ENCODE peak calls at places on chromosomes 12 and 14, in nine cellular contexts. One of them, this sample, is unnamed. For H3K36me3 and H3K4me1, the result is how much of the 10 kb centered on the place peaks cover.

GRCh38 chr12:6463211-6463610 is 7.3 kb downstream of the VAMP1 start:
- DNase-seq in spleen: no peak
- DNase-seq in psoas muscle: no peak
- DNase-seq in NT2/D1: no peak
- DNase-seq in ovary: no peak
- DNase-seq in testis: no peak
- DNase-seq in gastrocnemius medialis: no peak
- DNase-seq in stomach: no peak
- DNase-seq in CD8-positive, alpha-beta memory T cell: no peak
- DNase-seq in this sample: no peak

GRCh38 chr14:93081875-93082570 is 33.7 kb downstream of the ITPK1 start:
- DNase-seq in spleen: no peak
- DNase-seq in CD8-positive, alpha-beta memory T cell: no peak
- DNase-seq in stomach: no peak
- DNase-seq in testis: no peak
- DNase-seq in gastrocnemius medialis: no peak
- DNase-seq in NT2/D1: no peak
- DNase-seq in psoas muscle: no peak
- DNase-seq in ovary: no peak
- DNase-seq in this sample: peak

GRCh38 chr14:70118064-70118463 is 70.7 kb downstream of the SLC8A3 start:
- DNase-seq in testis: no peak
- DNase-seq in ovary: no peak
- DNase-seq in stomach: no peak
- DNase-seq in CD8-positive, alpha-beta memory T cell: no peak
- DNase-seq in spleen: no peak
- DNase-seq in gastrocnemius medialis: no peak
- DNase-seq in NT2/D1: no peak
- DNase-seq in psoas muscle: no peak
- DNase-seq in this sample: no peak

GRCh38 chr12:93908846-93909592 is 231.8 kb downstream of the CRADD start:
- DNase-seq in gastrocnemius medialis: no peak
- DNase-seq in NT2/D1: no peak
- DNase-seq in ovary: no peak
- DNase-seq in testis: no peak
- DNase-seq in spleen: no peak
- DNase-seq in CD8-positive, alpha-beta memory T cell: no peak
- DNase-seq in stomach: no peak
- DNase-seq in psoas muscle: no peak
- DNase-seq in this sample: no peak

GRCh38 chr14:91255820-91256219 is 11.3 kb upstream of the GPR68 start:
- DNase-seq in gastrocnemius medialis: no peak
- DNase-seq in CD8-positive, alpha-beta memory T cell: no peak
- DNase-seq in NT2/D1: no peak
- DNase-seq in spleen: no peak
- DNase-seq in stomach: no peak
- DNase-seq in testis: no peak
- DNase-seq in psoas muscle: no peak
- DNase-seq in ovary: no peak
- DNase-seq in this sample: no peak

GRCh38 chr12:13425766-13426165 is 229.2 kb downstream of the EMP1 start:
- DNase-seq in NT2/D1: no peak
- DNase-seq in stomach: no peak
- DNase-seq in spleen: no peak
- DNase-seq in gastrocnemius medialis: no peak
- DNase-seq in CD8-positive, alpha-beta memory T cell: no peak
- DNase-seq in ovary: no peak
- DNase-seq in testis: no peak
- DNase-seq in psoas muscle: no peak
- DNase-seq in this sample: peak

GRCh38 chr14:74582910-74583581 is 29.0 kb downstream of the LTBP2 start:
- DNase-seq in CD8-positive, alpha-beta memory T cell: no peak
- DNase-seq in psoas muscle: peak
- DNase-seq in spleen: peak
- DNase-seq in gastrocnemius medialis: peak
- DNase-seq in ovary: no peak
- DNase-seq in NT2/D1: no peak
- DNase-seq in stomach: peak
- DNase-seq in testis: no peak
- DNase-seq in this sample: peak

GRCh38 chr12:62933220-62933870 is 1.6 kb downstream of the PPM1H start:
- DNase-seq in CD8-positive, alpha-beta memory T cell: no peak
- DNase-seq in testis: peak
- DNase-seq in ovary: no peak
- DNase-seq in NT2/D1: no peak
- DNase-seq in spleen: no peak
- DNase-seq in stomach: peak
- DNase-seq in psoas muscle: peak
- DNase-seq in gastrocnemius medialis: no peak
- DNase-seq in this sample: no peak

GRCh38 chr14:45254771-45255170 is 1.8 kb upstream of the MIS18BP1 start:
- DNase-seq in psoas muscle: no peak
- DNase-seq in CD8-positive, alpha-beta memory T cell: no peak
- DNase-seq in ovary: no peak
- DNase-seq in gastrocnemius medialis: no peak
- DNase-seq in stomach: no peak
- DNase-seq in NT2/D1: no peak
- DNase-seq in spleen: no peak
- DNase-seq in testis: no peak
- DNase-seq in this sample: no peak

DNA sequence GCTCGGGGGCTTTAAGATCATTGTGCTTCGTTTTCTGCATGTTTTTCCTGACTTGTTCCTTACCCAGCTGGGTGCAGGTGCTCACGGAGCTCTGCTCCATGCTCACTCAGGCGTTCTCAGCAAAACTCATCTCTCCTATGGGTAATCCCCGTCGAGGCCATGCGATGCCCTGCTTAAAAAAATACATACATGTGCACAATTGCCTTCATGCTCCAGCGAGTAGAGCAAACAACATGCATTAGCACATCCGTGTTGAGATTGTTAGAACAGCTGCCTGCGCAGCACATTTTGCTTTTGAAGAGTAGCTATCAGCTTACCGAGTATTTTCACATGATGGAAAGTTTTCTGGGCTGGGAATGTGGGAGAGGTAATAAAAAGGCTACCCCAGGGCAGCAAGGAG is 16.2 kb downstream of the AACS start:
- DNase-seq in ovary: no peak
- DNase-seq in spleen: no peak
- DNase-seq in CD8-positive, alpha-beta memory T cell: no peak
- DNase-seq in testis: no peak
- DNase-seq in NT2/D1: no peak
- DNase-seq in gastrocnemius medialis: no peak
- DNase-seq in stomach: no peak
- DNase-seq in psoas muscle: peak
- DNase-seq in this sample: no peak
- H3K36me3 ChIP-seq in ovary: under half
- H3K36me3 ChIP-seq in spleen: under half
- H3K36me3 ChIP-seq in CD8-positive, alpha-beta memory T cell: under half
- H3K36me3 ChIP-seq in testis: under half
- H3K36me3 ChIP-seq in NT2/D1: half or more
- H3K36me3 ChIP-seq in gastrocnemius medialis: under half
- H3K36me3 ChIP-seq in stomach: half or more
- H3K36me3 ChIP-seq in psoas muscle: under half
- H3K36me3 ChIP-seq in this sample: under half

GRCh38 chr14:68519788-68520187 is 273.1 kb downstream of the ZFP36L1 start:
- DNase-seq in ovary: no peak
- DNase-seq in gastrocnemius medialis: no peak
- DNase-seq in stomach: no peak
- DNase-seq in psoas muscle: no peak
- DNase-seq in spleen: no peak
- DNase-seq in CD8-positive, alpha-beta memory T cell: no peak
- DNase-seq in NT2/D1: no peak
- DNase-seq in testis: no peak
- DNase-seq in this sample: no peak
- H3K4me1 ChIP-seq in ovary: under half
- H3K4me1 ChIP-seq in gastrocnemius medialis: half or more
- H3K4me1 ChIP-seq in stomach: under half
- H3K4me1 ChIP-seq in psoas muscle: under half
- H3K4me1 ChIP-seq in spleen: under half
- H3K4me1 ChIP-seq in CD8-positive, alpha-beta memory T cell: under half
- H3K4me1 ChIP-seq in NT2/D1: under half
- H3K4me1 ChIP-seq in testis: under half
- H3K4me1 ChIP-seq in this sample: half or more

GRCh38 chr12:72281145-72281544 is 9.0 kb downstream of the TRHDE start:
- DNase-seq in CD8-positive, alpha-beta memory T cell: no peak
- DNase-seq in spleen: no peak
- DNase-seq in NT2/D1: no peak
- DNase-seq in testis: no peak
- DNase-seq in stomach: no peak
- DNase-seq in psoas muscle: no peak
- DNase-seq in ovary: no peak
- DNase-seq in gastrocnemius medialis: no peak
- DNase-seq in this sample: no peak
- H3K4me3 ChIP-seq in CD8-positive, alpha-beta memory T cell: no peak
- H3K4me3 ChIP-seq in spleen: no peak
- H3K4me3 ChIP-seq in NT2/D1: no peak
- H3K4me3 ChIP-seq in testis: no peak
- H3K4me3 ChIP-seq in stomach: no peak
- H3K4me3 ChIP-seq in psoas muscle: no peak
- H3K4me3 ChIP-seq in ovary: no peak
- H3K4me3 ChIP-seq in gastrocnemius medialis: no peak
- H3K4me3 ChIP-seq in this sample: no peak

DNA sequence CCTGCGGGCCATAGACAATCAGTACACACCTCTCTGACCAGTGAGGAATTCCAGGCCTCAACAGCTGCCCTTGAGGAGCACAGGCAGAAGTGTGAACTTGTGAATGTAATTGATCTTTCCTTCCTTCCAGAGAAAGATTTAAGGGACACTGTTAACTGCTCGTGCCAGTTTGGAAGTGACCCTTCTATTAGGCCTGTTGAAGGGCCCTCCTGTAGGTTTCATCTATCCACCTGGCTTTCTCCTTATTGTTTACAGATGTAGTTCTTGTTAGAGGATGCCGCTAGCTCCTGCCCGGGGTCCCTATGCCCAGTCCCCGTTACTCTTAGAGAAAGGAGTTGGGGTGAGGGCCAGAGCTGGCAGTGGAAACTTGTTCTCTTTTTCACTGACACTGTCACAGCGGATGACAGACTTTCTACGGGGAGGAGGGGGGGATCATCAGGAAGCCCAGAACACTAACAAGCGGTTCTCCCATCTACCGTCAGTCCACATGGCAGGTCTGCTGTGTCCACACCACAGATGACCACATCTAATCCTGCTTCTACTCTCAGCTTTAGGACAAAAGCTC is 42.6 kb downstream of the SH2B3 start:
- DNase-seq in CD8-positive, alpha-beta memory T cell: no peak
- DNase-seq in gastrocnemius medialis: peak
- DNase-seq in stomach: peak
- DNase-seq in testis: peak
- DNase-seq in NT2/D1: no peak
- DNase-seq in spleen: no peak
- DNase-seq in psoas muscle: no peak
- DNase-seq in ovary: no peak
- DNase-seq in this sample: no peak
- H3K36me3 ChIP-seq in CD8-positive, alpha-beta memory T cell: under half
- H3K36me3 ChIP-seq in gastrocnemius medialis: under half
- H3K36me3 ChIP-seq in stomach: half or more
- H3K36me3 ChIP-seq in testis: under half
- H3K36me3 ChIP-seq in NT2/D1: half or more
- H3K36me3 ChIP-seq in spleen: half or more
- H3K36me3 ChIP-seq in psoas muscle: under half
- H3K36me3 ChIP-seq in ovary: under half
- H3K36me3 ChIP-seq in this sample: under half

This sample was measured in SJCRH30.